ENCODE peak calls at places on chromosomes 3 and 15, in eight cellular contexts. J, S, O, I, Y, G, L and T are unnamed samples.

GRCh38 chr3:44055951-44056350 is 185.7 kb upstream of the TOPAZ1 start:
- DNase-seq in O (no peak), S (no peak), Y (no peak), L (no peak), J (no peak), G (no peak), I (no peak), T (no peak)

GRCh38 chr15:40354408-40355171 is 3.4 kb upstream of the DISP2 start:
- DNase-seq in L (no peak), G (no peak), I (peak), Y (peak), S (peak), J (peak), O (peak), T (peak)

GRCh38 chr3:123586131-123586530 is 1.3 kb upstream of the HACD2 start:
- DNase-seq in I (peak), S (peak), J (peak), O (peak), L (peak), Y (peak), G (peak), T (peak)

GRCh38 chr15:67176195-67176971 is 78.1 kb downstream of the AAGAB start:
- DNase-seq in S (peak), O (no peak), L (no peak), I (peak), J (no peak), G (no peak), Y (peak), T (no peak)

GRCh38 chr3:123349566-123350450 is 99.1 kb downstream of the ADCY5 start:
- DNase-seq in O (no peak), J (no peak), I (no peak), G (no peak), L (no peak), S (no peak), Y (no peak), T (no peak)

GRCh38 chr15:32826685-32827084 is 108.9 kb downstream of the GREM1 start:
- DNase-seq in Y (no peak), L (no peak), O (no peak), I (no peak), G (no peak), J (no peak), S (no peak), T (no peak)

GRCh38 chr3:56874269-56874668 is 72.5 kb upstream of the ARHGEF3 start:
- DNase-seq in I (no peak), O (no peak), G (no peak), S (no peak), L (no peak), Y (no peak), J (no peak), T (no peak)

GRCh38 chr3:144085964-144086363 is 114.3 kb downstream of the DIPK2A start:
- DNase-seq in O (peak), I (peak), Y (no peak), G (no peak), L (no peak), S (no peak), J (peak), T (no peak)

GRCh38 chr15:69289312-69290146 is 9.2 kb upstream of the PAQR5 start:
- DNase-seq in L (no peak), Y (no peak), I (no peak), J (no peak), G (no peak), O (no peak), S (no peak), T (no peak)

GRCh38 chr15:47599806-47600205 is 117.5 kb upstream of the SEMA6D start:
- DNase-seq in I (no peak), J (no peak), G (no peak), Y (no peak), L (no peak), O (no peak), S (peak), T (no peak)

GRCh38 chr3:50479523-50479922 is 23.9 kb downstream of the CACNA2D2 start:
- DNase-seq in I (no peak), J (no peak), Y (no peak), L (no peak), S (no peak), O (no peak), G (no peak), T (no peak)

GRCh38 chr15:55277116-55277564 is 12.5 kb downstream of the RAB27A start:
- DNase-seq in G (peak), O (no peak), L (no peak), I (no peak), S (no peak), J (no peak), Y (no peak), T (no peak)

GRCh38 chr3:143731776-143732175 is 116.5 kb downstream of the SLC9A9 start:
- DNase-seq in L (no peak), O (no peak), J (no peak), S (no peak), I (no peak), G (no peak), Y (no peak), T (no peak)

GRCh38 chr3:156694536-156694935 is 20.1 kb downstream of the TIPARP start:
- DNase-seq in J (peak), Y (no peak), S (no peak), I (no peak), L (no peak), G (no peak), O (peak), T (no peak)

GRCh38 chr3:54756330-54756731 is 171.5 kb downstream of the LRTM1 start:
- DNase-seq in S (no peak), G (no peak), L (no peak), I (peak), J (peak), Y (no peak), O (no peak), T (no peak)

GRCh38 chr3:122929576-122930365 is 97.8 kb downstream of the SEMA5B start:
- DNase-seq in Y (no peak), L (no peak), J (no peak), I (no peak), S (no peak), G (no peak), O (no peak), T (no peak)

GRCh38 chr3:129597087-129597791 is 9.2 kb downstream of the PLXND1 start:
- DNase-seq in L (no peak), J (peak), Y (no peak), I (no peak), S (no peak), O (no peak), G (no peak), T (no peak)

GRCh38 chr15:99164119-99164518 is 59.2 kb downstream of the SYNM start:
- DNase-seq in Y (no peak), G (no peak), I (no peak), S (no peak), L (no peak), J (no peak), O (no peak), T (no peak)

GRCh38 chr3:172601066-172601832 is 78.0 kb upstream of the TNFSF10 start:
- DNase-seq in I (no peak), L (no peak), S (no peak), J (no peak), G (no peak), O (no peak), Y (no peak), T (no peak)

GRCh38 chr3:122078235-122078935 is 23.2 kb downstream of the CD86 start:
- DNase-seq in I (no peak), O (no peak), S (no peak), L (no peak), G (peak), Y (no peak), J (no peak), T (peak)

GRCh38 chr15:88805031-88805780 is 2.0 kb downstream of the ACAN start:
- DNase-seq in Y (no peak), J (no peak), I (no peak), O (no peak), G (peak), S (no peak), L (no peak), T (peak)

GRCh38 chr3:144549161-144549560 is 577.5 kb downstream of the DIPK2A start:
- DNase-seq in G (peak), J (no peak), I (no peak), Y (peak), S (peak), O (peak), L (no peak), T (no peak)

GRCh38 chr3:15266510-15267376 is 60.7 kb downstream of the CAPN7 start:
- DNase-seq in S (no peak), Y (no peak), J (no peak), L (no peak), G (no peak), O (no peak), I (no peak), T (no peak)

GRCh38 chr15:70050970-70051369 is 46.7 kb downstream of the TLE3 start:
- DNase-seq in Y (no peak), O (no peak), L (no peak), I (no peak), G (no peak), J (no peak), S (no peak), T (no peak)

GRCh38 chr3:155853214-155854146 is 747 bp downstream of the SLC33A1 start:
- DNase-seq in O (peak), G (peak), I (peak), S (peak), Y (peak), J (peak), L (no peak), T (peak)

GRCh38 chr3:53845103-53845880 is 927 bp downstream of the CHDH start:
- DNase-seq in Y (peak), O (peak), J (peak), L (peak), I (peak), S (peak), G (peak), T (peak)

DNA sequence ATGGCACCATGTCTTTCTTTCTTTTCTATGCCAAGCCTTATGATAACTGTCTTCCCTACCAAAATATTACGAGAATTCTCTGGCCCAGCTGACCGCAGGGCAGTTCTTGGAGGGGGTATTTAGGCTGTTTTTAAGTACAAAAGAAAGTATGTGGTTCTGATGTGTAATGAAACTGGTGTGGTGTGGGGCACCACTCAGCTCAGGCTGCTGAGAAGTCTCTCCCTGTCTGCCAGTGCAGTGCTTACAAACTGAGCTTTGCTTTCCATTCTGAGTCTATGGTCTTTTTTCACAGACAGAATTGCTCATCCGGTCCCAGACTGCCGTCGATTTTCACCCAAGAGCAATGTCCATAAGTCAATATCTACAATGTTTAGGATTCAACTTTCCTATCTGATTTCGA is 847.6 kb downstream of the NTRK3 start:
- DNase-seq in S (no peak), Y (no peak), O (no peak), G (peak), L (no peak), I (no peak), J (no peak), T (no peak)
- TF ChIP-seq EZH2phosphoT487 in S (no peak), Y (no peak), O (no peak), G (peak), L (no peak), I (no peak), J (no peak), T (no peak)

GRCh38 chr3:153275514-153275913 is 113.5 kb downstream of the RAP2B start:
- DNase-seq in I (no peak), O (no peak), L (no peak), S (no peak), G (no peak), Y (no peak), J (no peak), T (no peak)
- TF ChIP-seq EZH2phosphoT487 in I (no peak), O (no peak), L (no peak), S (no peak), G (no peak), Y (no peak), J (no peak), T (no peak)

GRCh38 chr3:46278816-46279672 is 36.8 kb downstream of the CCR3 start:
- DNase-seq in S (no peak), Y (no peak), G (peak), J (no peak), I (no peak), O (no peak), L (no peak), T (no peak)
- TF ChIP-seq EZH2phosphoT487 in S (no peak), Y (no peak), G (no peak), J (no peak), I (no peak), O (no peak), L (no peak), T (no peak)

GRCh38 chr3:115958531-115958930 is 335.2 kb downstream of the GAP43 start:
- DNase-seq in Y (no peak), L (no peak), J (no peak), G (no peak), O (no peak), I (no peak), S (no peak), T (no peak)

GRCh38 chr3:115960799-115961198 is 337.5 kb downstream of the GAP43 start:
- DNase-seq in S (no peak), L (no peak), Y (no peak), I (no peak), G (no peak), O (no peak), J (peak), T (no peak)

GRCh38 chr3:115961390-115961789 is 338.1 kb downstream of the GAP43 start:
- DNase-seq in J (peak), I (no peak), O (no peak), G (no peak), L (no peak), Y (no peak), S (no peak), T (no peak)
- TF ChIP-seq EZH2phosphoT487 in J (no peak), I (no peak), O (no peak), G (no peak), L (no peak), Y (no peak), S (no peak), T (no peak)

GRCh38 chr3:161349529-161350278 is 21.6 kb downstream of the SPTSSB start:
- DNase-seq in S (peak), I (peak), J (peak), G (no peak), O (peak), Y (no peak), L (peak), T (no peak)
- TF ChIP-seq EZH2phosphoT487 in S (no peak), I (no peak), J (no peak), G (no peak), O (no peak), Y (no peak), L (no peak), T (no peak)